ENCODE peak calls at places on chromosomes 11 and 22, in six cellular contexts. C, Y, U, N, L and O are unnamed samples.
A peak's percentile ranks its signal among the peaks of the same experiment; 100 is the strongest.

GRCh38 chr22:24185501-24186351 is 4.4 kb downstream of the SUSD2 start:
- DNase-seq in C (no peak), Y (no peak), L (no peak), U (no peak), N (no peak), O (no peak)

GRCh38 chr11:62241095-62241494 is 944 bp upstream of the SCGB1D2 start:
- DNase-seq in C (no peak), L (peak; percentile 14), U (no peak), N (no peak), Y (no peak), O (no peak)

GRCh38 chr11:72735495-72736027 is 16.6 kb downstream of the ARAP1 start:
- DNase-seq in N (peak; percentile 63), Y (no peak), U (peak; percentile 38), L (no peak), C (no peak), O (peak; percentile 51)

GRCh38 chr22:47798229-47798628 is 1035.8 kb downstream of the TBC1D22A start:
- DNase-seq in Y (no peak), C (no peak), L (no peak), N (no peak), U (no peak), O (no peak)

GRCh38 chr11:76783901-76784813 is 1.0 kb downstream of the TSKU start:
- DNase-seq in U (peak; percentile 84), Y (peak; percentile 26), N (peak; percentile 62), L (no peak), C (no peak), O (peak; percentile 87)

GRCh38 chr11:65446446-65447277 is 24.1 kb downstream of the NEAT1 start:
- DNase-seq in L (no peak), N (no peak), Y (no peak), U (no peak), C (no peak), O (peak; percentile 41)

GRCh38 chr22:24727218-24727851 is 47.2 kb downstream of the PIWIL3 start:
- DNase-seq in L (peak; percentile 90), C (no peak), Y (peak; percentile 88), N (peak; percentile 66), U (peak; percentile 86), O (peak; percentile 84)

GRCh38 chr11:117623831-117624271 is 173.2 kb downstream of the DSCAML1 start:
- DNase-seq in L (no peak), C (no peak), Y (no peak), N (no peak), U (no peak), O (peak; percentile 33)

GRCh38 chr22:49305215-49305965 is 522.3 kb downstream of the BRD1 start:
- DNase-seq in L (peak; percentile 36), N (peak; percentile 38), U (no peak), Y (peak; percentile 46), C (no peak), O (peak; percentile 39)

GRCh38 chr11:20049231-20049630 is 111.0 kb downstream of the DBX1 start:
- DNase-seq in L (no peak), Y (no peak), N (no peak), U (no peak), C (no peak), O (no peak)

GRCh38 chr22:22746963-22747933 is 102.8 kb downstream of the GGTLC2 start:
- DNase-seq in Y (no peak), N (no peak), U (no peak), L (no peak), C (no peak), O (no peak)

GRCh38 chr11:117815262-117815803 is 9.2 kb downstream of the FXYD2 start:
- DNase-seq in U (no peak), N (no peak), Y (no peak), C (no peak), L (no peak), O (peak; percentile 78)

GRCh38 chr11:10366568-10367331 is 61.9 kb downstream of the ADM start:
- DNase-seq in Y (peak; percentile 43), C (no peak), L (peak; percentile 61), N (peak; percentile 87), U (peak; percentile 90), O (peak; percentile 93)

GRCh38 chr11:121478226-121478894 is 25.6 kb upstream of the SORL1-AS1 start:
- DNase-seq in L (no peak), U (peak; percentile 82), C (no peak), Y (no peak), N (no peak), O (peak; percentile 20)

GRCh38 chr11:95592455-95592854 is 197.1 kb downstream of the FAM76B start:
- DNase-seq in C (no peak), L (no peak), Y (no peak), U (no peak), N (no peak), O (no peak)

GRCh38 chr22:34414467-34415440 is 494.5 kb upstream of the LARGE1 start:
- DNase-seq in C (peak; percentile 39), U (peak; percentile 48), L (peak; percentile 47), Y (peak; percentile 47), N (peak; percentile 9), O (peak; percentile 86)

GRCh38 chr11:71311928-71312510 is 59.6 kb upstream of the SHANK2 start:
- DNase-seq in L (no peak), U (no peak), N (no peak), Y (no peak), C (no peak), O (no peak)

GRCh38 chr11:36077368-36077767 is 133.5 kb downstream of the LDLRAD3 start:
- DNase-seq in Y (no peak), L (no peak), N (no peak), C (no peak), U (no peak), O (no peak)

GRCh38 chr11:251550-251949 is 14.8 kb downstream of the PSMD13 start:
- DNase-seq in Y (no peak), C (no peak), U (no peak), L (no peak), N (no peak), O (no peak)

GRCh38 chr22:29369460-29369859 is 18.9 kb downstream of the AP1B1 start:
- DNase-seq in U (peak; percentile 76), Y (no peak), N (peak; percentile 46), C (no peak), L (no peak), O (no peak)

GRCh38 chr11:20477418-20478090 is 90.0 kb downstream of the PRMT3 start:
- DNase-seq in N (no peak), L (no peak), C (no peak), U (peak; percentile 20), Y (no peak), O (no peak)